ENCODE peak calls at places on chromosome 1, in eight cellular contexts. Y is HCT116, R is stomach, Q is body of pancreas, N is spleen, V is K562, F is adrenal gland, D is suprapubic skin. O is an unnamed sample.
A peak's percentile ranks its signal among the peaks of the same experiment; 100 is the strongest.

GRCh38 chr1:2360588-2361364 is 30.6 kb downstream of the MORN1 start:
- DNase-seq in N (peak; percentile 28), F (no peak), Q (no peak), D (no peak), Y (no peak), R (no peak), V (no peak), O (no peak)

GRCh38 chr1:7608628-7609295 is 162.3 kb upstream of the VAMP3 start:
- DNase-seq in D (no peak), R (no peak), F (no peak), V (peak; percentile 48), N (peak; percentile 36), Q (no peak), Y (no peak), O (no peak)

GRCh38 chr1:232988572-232989040 is 38.2 kb downstream of the NTPCR start:
- DNase-seq in D (peak; percentile 60), Q (no peak), N (no peak), R (no peak), F (no peak), V (no peak), Y (no peak), O (no peak)

GRCh38 chr1:75795703-75796193 is 934 bp upstream of the MSH4 start:
- DNase-seq in V (peak; percentile 30), Q (no peak), D (no peak), N (no peak), F (no peak), R (no peak), Y (no peak), O (no peak)

GRCh38 chr1:14929547-14930223 is 223.9 kb upstream of the TMEM51 start:
- DNase-seq in Q (peak; percentile 32), F (peak; percentile 86), V (peak; percentile 88), D (no peak), Y (no peak), N (no peak), R (peak; percentile 54), O (peak; percentile 77)

GRCh38 chr1:204316164-204316563 is 43.6 kb downstream of the PLEKHA6 start:
- DNase-seq in D (no peak), F (no peak), N (no peak), Q (no peak), R (no peak), Y (no peak), V (no peak), O (no peak)

GRCh38 chr1:247357781-247358211 is 26.1 kb upstream of the ZNF496 start:
- DNase-seq in Q (no peak), F (no peak), Y (no peak), N (no peak), V (peak; percentile 38), R (no peak), D (no peak), O (no peak)

GRCh38 chr1:209411491-209411929 is 172.0 kb upstream of the CAMK1G start:
- DNase-seq in D (no peak), N (no peak), F (no peak), Y (no peak), Q (no peak), R (no peak), V (no peak), O (peak; percentile 65)

GRCh38 chr1:59290173-59290954 is 6.5 kb upstream of the FGGY start:
- DNase-seq in Y (peak; percentile 88), R (peak; percentile 57), N (no peak), F (peak; percentile 62), V (peak; percentile 78), Q (peak; percentile 73), D (no peak), O (no peak)

GRCh38 chr1:8560611-8561544 is 243.0 kb downstream of the SLC45A1 start:
- DNase-seq in V (peak; percentile 69), Y (peak; percentile 16), F (peak; percentile 62), N (no peak), R (no peak), D (no peak), Q (peak; percentile 42), O (no peak)

GRCh38 chr1:42679364-42679983 is 2.7 kb upstream of the YBX1 start:
- DNase-seq in Q (no peak), F (no peak), V (no peak), Y (no peak), R (no peak), D (no peak), N (no peak), O (no peak)

GRCh38 chr1:111515291-111516007 is 12.0 kb upstream of the ADORA3 start:
- DNase-seq in Y (no peak), N (peak; percentile 90), R (peak; percentile 44), D (no peak), F (peak; percentile 81), Q (peak; percentile 35), V (no peak), O (no peak)

GRCh38 chr1:47677241-47677940 is 239.5 kb downstream of the FOXD2 start:
- DNase-seq in D (peak; percentile 57), N (peak; percentile 62), Q (no peak), V (no peak), Y (no peak), F (peak; percentile 29), R (peak; percentile 4), O (no peak)

GRCh38 chr1:247331172-247331525 is 518 bp downstream of the ZNF496 start:
- DNase-seq in V (peak; percentile 90), R (peak; percentile 79), Q (peak; percentile 72), F (peak; percentile 89), D (peak; percentile 88), Y (peak; percentile 34), N (peak; percentile 92), O (peak; percentile 94)

GRCh38 chr1:79797487-79797886 is 791.0 kb upstream of the ADGRL4 start:
- DNase-seq in Q (no peak), N (no peak), D (no peak), Y (no peak), R (no peak), F (no peak), V (no peak), O (no peak)

DNA sequence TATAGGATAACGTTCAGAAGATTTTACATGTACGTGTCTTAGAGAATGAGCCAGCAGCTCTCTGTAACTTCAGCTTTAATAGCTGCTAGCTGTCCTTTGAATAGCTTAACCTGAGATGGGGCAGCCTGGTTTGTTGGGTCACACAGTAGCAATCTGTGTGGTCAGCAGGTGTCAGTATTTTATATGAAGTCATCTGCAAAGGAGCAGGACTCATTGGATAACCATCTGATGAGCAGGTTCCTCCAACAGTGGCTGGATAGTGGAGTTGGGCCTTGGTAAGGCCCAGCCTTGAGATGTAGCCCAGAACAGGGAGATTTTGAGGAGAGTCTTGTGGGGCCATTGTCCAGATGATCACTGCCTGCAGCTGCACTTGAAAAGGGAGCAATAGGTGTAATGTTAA is 6.4 kb downstream of the GSTM5 start:
- DNase-seq in Y (peak; percentile 44), V (peak; percentile 53), R (no peak), Q (no peak), F (no peak), N (no peak), D (no peak), O (no peak)
- TF ChIP-seq CTCF in Y (peak; percentile 58), V (peak; percentile 43), R (no peak), Q (peak; percentile 43), F (no peak), N (no peak), D (no peak), O (no peak)

GRCh38 chr1:89844236-89844807 is 23.5 kb downstream of the LRRC8D start:
- DNase-seq in Q (no peak), F (no peak), V (no peak), R (no peak), Y (no peak), N (no peak), D (no peak), O (no peak)

GRCh38 chr1:89842547-89843278 is 21.9 kb downstream of the LRRC8D start:
- DNase-seq in D (no peak), Q (no peak), R (no peak), N (no peak), Y (no peak), V (no peak), F (no peak), O (no peak)

GRCh38 chr1:89841507-89841906 is 20.7 kb downstream of the LRRC8D start:
- DNase-seq in Q (peak; percentile 17), D (no peak), N (no peak), Y (no peak), R (no peak), V (no peak), F (no peak), O (no peak)

GRCh38 chr1:89844860-89845259 is 24.0 kb downstream of the LRRC8D start:
- DNase-seq in Y (no peak), F (no peak), D (no peak), N (no peak), Q (no peak), R (no peak), V (no peak), O (no peak)

GRCh38 chr1:89843279-89844121 is 22.7 kb downstream of the LRRC8D start:
- DNase-seq in F (peak; percentile 79), R (peak; percentile 72), V (no peak), N (peak; percentile 96), Q (peak; percentile 76), Y (no peak), D (peak; percentile 86), O (peak; percentile 94)
- TF ChIP-seq POLR2A in F (peak; percentile 38), R (no peak), V (no peak), N (no peak), Q (peak; percentile 52), Y (peak; percentile 21), D (no peak), O (no peak)

GRCh38 chr1:156833598-156833997 is 16.9 kb upstream of the SH2D2A start:
- DNase-seq in R (no peak), N (peak; percentile 21), Q (no peak), Y (no peak), D (no peak), V (no peak), F (no peak), O (no peak)
- TF ChIP-seq CTCF in R (no peak), N (no peak), Q (no peak), Y (no peak), D (no peak), V (no peak), F (no peak), O (no peak)

DNA sequence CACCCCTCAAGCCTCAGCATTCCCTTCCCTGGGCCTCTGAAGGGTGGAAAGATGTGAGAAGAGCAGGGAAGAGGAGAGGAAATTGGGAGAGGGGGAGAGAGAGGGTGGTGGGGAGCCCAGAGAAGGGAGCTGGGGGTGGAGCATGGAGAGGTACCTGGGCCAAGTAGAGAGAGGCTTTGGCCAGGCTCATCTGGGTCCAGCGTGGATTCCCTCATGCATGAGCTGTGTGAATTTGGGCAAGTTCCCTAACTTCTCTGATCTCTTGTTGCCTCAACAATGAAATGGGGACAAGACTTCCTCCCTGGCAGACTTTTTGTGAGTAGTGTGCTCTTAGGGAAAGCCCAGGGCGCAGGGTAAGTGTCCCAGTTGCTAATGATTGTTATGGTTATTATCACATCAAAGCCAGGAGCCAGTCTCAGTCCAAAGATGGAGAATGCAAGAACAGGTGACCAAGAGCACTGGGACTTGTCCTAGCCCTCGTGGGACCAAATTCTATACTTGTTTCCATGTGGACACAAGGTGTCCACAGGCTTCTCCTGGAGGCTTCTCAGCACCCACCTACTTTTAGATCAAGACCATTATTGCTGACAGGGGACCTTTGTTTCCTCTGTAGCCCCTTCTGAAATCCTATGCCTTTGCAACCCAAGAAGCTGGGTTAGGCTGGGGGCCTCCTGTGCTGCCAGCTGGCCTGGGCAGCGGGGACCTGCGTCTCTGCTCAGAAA is 13.9 kb downstream of the IL6R start:
- DNase-seq in D (no peak), R (no peak), F (no peak), N (peak; percentile 39), Y (no peak), Q (no peak), V (no peak), O (no peak)
- TF ChIP-seq POLR2A in D (no peak), R (no peak), F (no peak), N (no peak), Y (no peak), Q (no peak), V (no peak), O (no peak)

O was measured in lower leg skin.